ENCODE peak calls at places on chromosomes 12 and 14, in eight cellular contexts. One of them, this sample, is unnamed.

GRCh38 chr14:104244221-104245011 is 106.0 kb downstream of the KIF26A start:
- DNase-seq in NCI-H1105 treated with DMSO at 0.1 percent for 48 hours: no peak
- DNase-seq in kidney glomerular epithelial cell: no peak
- DNase-seq in T-helper 9 cell: no peak
- DNase-seq in hypothalamus: no peak
- DNase-seq in adipocyte: no peak
- DNase-seq in CD4-positive, CD25-positive, alpha-beta regulatory T cell: no peak
- DNase-seq in esophagus squamous epithelium: no peak
- DNase-seq in this sample: no peak

GRCh38 chr14:102795060-102795925 is 18.0 kb downstream of the TRAF3 start:
- DNase-seq in T-helper 9 cell: no peak
- DNase-seq in CD4-positive, CD25-positive, alpha-beta regulatory T cell: no peak
- DNase-seq in adipocyte: peak
- DNase-seq in hypothalamus: no peak
- DNase-seq in NCI-H1105 treated with DMSO at 0.1 percent for 48 hours: no peak
- DNase-seq in kidney glomerular epithelial cell: peak
- DNase-seq in esophagus squamous epithelium: peak
- DNase-seq in this sample: peak

GRCh38 chr14:84112589-84112988 is 1417.4 kb upstream of the FLRT2 start:
- DNase-seq in hypothalamus: no peak
- DNase-seq in esophagus squamous epithelium: no peak
- DNase-seq in adipocyte: no peak
- DNase-seq in T-helper 9 cell: no peak
- DNase-seq in NCI-H1105 treated with DMSO at 0.1 percent for 48 hours: no peak
- DNase-seq in CD4-positive, CD25-positive, alpha-beta regulatory T cell: no peak
- DNase-seq in kidney glomerular epithelial cell: no peak
- DNase-seq in this sample: no peak

GRCh38 chr14:52354257-52354656 is 40.1 kb downstream of the PTGER2 start:
- DNase-seq in T-helper 9 cell: no peak
- DNase-seq in adipocyte: no peak
- DNase-seq in CD4-positive, CD25-positive, alpha-beta regulatory T cell: no peak
- DNase-seq in esophagus squamous epithelium: no peak
- DNase-seq in hypothalamus: no peak
- DNase-seq in NCI-H1105 treated with DMSO at 0.1 percent for 48 hours: no peak
- DNase-seq in kidney glomerular epithelial cell: no peak
- DNase-seq in this sample: no peak

GRCh38 chr14:75720828-75721227 is 59.8 kb downstream of the TTLL5 start:
- DNase-seq in NCI-H1105 treated with DMSO at 0.1 percent for 48 hours: no peak
- DNase-seq in hypothalamus: no peak
- DNase-seq in T-helper 9 cell: no peak
- DNase-seq in adipocyte: peak
- DNase-seq in esophagus squamous epithelium: no peak
- DNase-seq in kidney glomerular epithelial cell: peak
- DNase-seq in CD4-positive, CD25-positive, alpha-beta regulatory T cell: no peak
- DNase-seq in this sample: peak

GRCh38 chr14:94173471-94173884 is 644 bp upstream of the PPP4R4 start:
- DNase-seq in T-helper 9 cell: no peak
- DNase-seq in esophagus squamous epithelium: no peak
- DNase-seq in kidney glomerular epithelial cell: no peak
- DNase-seq in adipocyte: peak
- DNase-seq in NCI-H1105 treated with DMSO at 0.1 percent for 48 hours: no peak
- DNase-seq in CD4-positive, CD25-positive, alpha-beta regulatory T cell: no peak
- DNase-seq in hypothalamus: no peak
- DNase-seq in this sample: no peak

GRCh38 chr12:117003883-117004404 is 93.2 kb downstream of the FBXW8 start:
- DNase-seq in NCI-H1105 treated with DMSO at 0.1 percent for 48 hours: no peak
- DNase-seq in T-helper 9 cell: no peak
- DNase-seq in hypothalamus: no peak
- DNase-seq in adipocyte: no peak
- DNase-seq in esophagus squamous epithelium: no peak
- DNase-seq in CD4-positive, CD25-positive, alpha-beta regulatory T cell: no peak
- DNase-seq in kidney glomerular epithelial cell: no peak
- DNase-seq in this sample: no peak

GRCh38 chr12:122749569-122750332 is 2.9 kb upstream of the DENR start:
- DNase-seq in adipocyte: no peak
- DNase-seq in T-helper 9 cell: no peak
- DNase-seq in NCI-H1105 treated with DMSO at 0.1 percent for 48 hours: no peak
- DNase-seq in kidney glomerular epithelial cell: no peak
- DNase-seq in esophagus squamous epithelium: no peak
- DNase-seq in hypothalamus: no peak
- DNase-seq in CD4-positive, CD25-positive, alpha-beta regulatory T cell: no peak
- DNase-seq in this sample: no peak

GRCh38 chr12:91562476-91562875 is 379.9 kb upstream of the DCN start:
- DNase-seq in adipocyte: peak
- DNase-seq in hypothalamus: no peak
- DNase-seq in NCI-H1105 treated with DMSO at 0.1 percent for 48 hours: no peak
- DNase-seq in kidney glomerular epithelial cell: no peak
- DNase-seq in CD4-positive, CD25-positive, alpha-beta regulatory T cell: no peak
- DNase-seq in esophagus squamous epithelium: no peak
- DNase-seq in T-helper 9 cell: no peak
- DNase-seq in this sample: no peak

GRCh38 chr14:67358914-67359313 is 690 bp downstream of the ATP6V1D start:
- DNase-seq in NCI-H1105 treated with DMSO at 0.1 percent for 48 hours: no peak
- DNase-seq in adipocyte: peak
- DNase-seq in hypothalamus: no peak
- DNase-seq in kidney glomerular epithelial cell: no peak
- DNase-seq in T-helper 9 cell: no peak
- DNase-seq in CD4-positive, CD25-positive, alpha-beta regulatory T cell: no peak
- DNase-seq in esophagus squamous epithelium: no peak
- DNase-seq in this sample: no peak

GRCh38 chr12:2294651-2295475 is 242.1 kb downstream of the CACNA1C start:
- DNase-seq in hypothalamus: no peak
- DNase-seq in adipocyte: peak
- DNase-seq in NCI-H1105 treated with DMSO at 0.1 percent for 48 hours: no peak
- DNase-seq in CD4-positive, CD25-positive, alpha-beta regulatory T cell: no peak
- DNase-seq in kidney glomerular epithelial cell: peak
- DNase-seq in esophagus squamous epithelium: no peak
- DNase-seq in T-helper 9 cell: no peak
- DNase-seq in this sample: peak

GRCh38 chr12:20044836-20045235 is 323.5 kb upstream of the PDE3A start:
- DNase-seq in CD4-positive, CD25-positive, alpha-beta regulatory T cell: no peak
- DNase-seq in kidney glomerular epithelial cell: no peak
- DNase-seq in T-helper 9 cell: no peak
- DNase-seq in adipocyte: peak
- DNase-seq in esophagus squamous epithelium: no peak
- DNase-seq in NCI-H1105 treated with DMSO at 0.1 percent for 48 hours: no peak
- DNase-seq in hypothalamus: no peak
- DNase-seq in this sample: no peak

GRCh38 chr12:20376984-20377383 is 8.6 kb downstream of the PDE3A start:
- DNase-seq in adipocyte: peak
- DNase-seq in esophagus squamous epithelium: no peak
- DNase-seq in CD4-positive, CD25-positive, alpha-beta regulatory T cell: no peak
- DNase-seq in T-helper 9 cell: no peak
- DNase-seq in kidney glomerular epithelial cell: peak
- DNase-seq in hypothalamus: no peak
- DNase-seq in NCI-H1105 treated with DMSO at 0.1 percent for 48 hours: no peak
- DNase-seq in this sample: no peak

GRCh38 chr12:30988086-30988485 is 61.5 kb downstream of the TSPAN11 start:
- DNase-seq in CD4-positive, CD25-positive, alpha-beta regulatory T cell: no peak
- DNase-seq in adipocyte: no peak
- DNase-seq in T-helper 9 cell: no peak
- DNase-seq in kidney glomerular epithelial cell: no peak
- DNase-seq in NCI-H1105 treated with DMSO at 0.1 percent for 48 hours: no peak
- DNase-seq in esophagus squamous epithelium: no peak
- DNase-seq in hypothalamus: no peak
- DNase-seq in this sample: no peak

GRCh38 chr14:67572608-67573007 is 27.5 kb downstream of the PIGH start:
- DNase-seq in adipocyte: no peak
- DNase-seq in CD4-positive, CD25-positive, alpha-beta regulatory T cell: no peak
- DNase-seq in NCI-H1105 treated with DMSO at 0.1 percent for 48 hours: no peak
- DNase-seq in T-helper 9 cell: no peak
- DNase-seq in hypothalamus: no peak
- DNase-seq in kidney glomerular epithelial cell: no peak
- DNase-seq in esophagus squamous epithelium: no peak
- DNase-seq in this sample: no peak

GRCh38 chr12:105480162-105480561 is 149.7 kb downstream of the C12orf75 start:
- DNase-seq in T-helper 9 cell: no peak
- DNase-seq in NCI-H1105 treated with DMSO at 0.1 percent for 48 hours: no peak
- DNase-seq in adipocyte: peak
- DNase-seq in hypothalamus: no peak
- DNase-seq in CD4-positive, CD25-positive, alpha-beta regulatory T cell: no peak
- DNase-seq in kidney glomerular epithelial cell: no peak
- DNase-seq in esophagus squamous epithelium: no peak
- DNase-seq in this sample: no peak

GRCh38 chr12:79884401-79885006 is 50.4 kb downstream of the PPP1R12A start:
- DNase-seq in kidney glomerular epithelial cell: peak
- DNase-seq in NCI-H1105 treated with DMSO at 0.1 percent for 48 hours: no peak
- DNase-seq in adipocyte: peak
- DNase-seq in T-helper 9 cell: no peak
- DNase-seq in CD4-positive, CD25-positive, alpha-beta regulatory T cell: no peak
- DNase-seq in esophagus squamous epithelium: no peak
- DNase-seq in hypothalamus: no peak
- DNase-seq in this sample: no peak

GRCh38 chr14:35404246-35404495 is 378 bp downstream of the NFKBIA start:
- DNase-seq in esophagus squamous epithelium: no peak
- DNase-seq in NCI-H1105 treated with DMSO at 0.1 percent for 48 hours: no peak
- DNase-seq in hypothalamus: no peak
- DNase-seq in adipocyte: no peak
- DNase-seq in T-helper 9 cell: no peak
- DNase-seq in kidney glomerular epithelial cell: no peak
- DNase-seq in CD4-positive, CD25-positive, alpha-beta regulatory T cell: no peak
- DNase-seq in this sample: no peak

GRCh38 chr12:9784326-9784725 is 23.6 kb upstream of the CD69 start:
- DNase-seq in esophagus squamous epithelium: no peak
- DNase-seq in kidney glomerular epithelial cell: no peak
- DNase-seq in NCI-H1105 treated with DMSO at 0.1 percent for 48 hours: no peak
- DNase-seq in T-helper 9 cell: no peak
- DNase-seq in adipocyte: no peak
- DNase-seq in hypothalamus: no peak
- DNase-seq in CD4-positive, CD25-positive, alpha-beta regulatory T cell: no peak
- DNase-seq in this sample: no peak

GRCh38 chr14:96052541-96053105 is 13.5 kb downstream of the C14orf132 start:
- DNase-seq in adipocyte: no peak
- DNase-seq in esophagus squamous epithelium: no peak
- DNase-seq in NCI-H1105 treated with DMSO at 0.1 percent for 48 hours: no peak
- DNase-seq in CD4-positive, CD25-positive, alpha-beta regulatory T cell: no peak
- DNase-seq in kidney glomerular epithelial cell: no peak
- DNase-seq in T-helper 9 cell: no peak
- DNase-seq in hypothalamus: no peak
- DNase-seq in this sample: no peak

GRCh38 chr12:51222461-51222860 is 4.6 kb upstream of the POU6F1 start:
- DNase-seq in NCI-H1105 treated with DMSO at 0.1 percent for 48 hours: peak
- DNase-seq in T-helper 9 cell: no peak
- DNase-seq in CD4-positive, CD25-positive, alpha-beta regulatory T cell: no peak
- DNase-seq in kidney glomerular epithelial cell: no peak
- DNase-seq in esophagus squamous epithelium: no peak
- DNase-seq in hypothalamus: no peak
- DNase-seq in adipocyte: no peak
- DNase-seq in this sample: no peak

GRCh38 chr12:131116437-131117117 is 162.9 kb downstream of the ADGRD1 start:
- DNase-seq in CD4-positive, CD25-positive, alpha-beta regulatory T cell: no peak
- DNase-seq in esophagus squamous epithelium: no peak
- DNase-seq in adipocyte: peak
- DNase-seq in hypothalamus: no peak
- DNase-seq in kidney glomerular epithelial cell: peak
- DNase-seq in T-helper 9 cell: no peak
- DNase-seq in NCI-H1105 treated with DMSO at 0.1 percent for 48 hours: peak
- DNase-seq in this sample: no peak

GRCh38 chr14:27528328-27528727 is 930.5 kb upstream of the NOVA1 start:
- DNase-seq in kidney glomerular epithelial cell: peak
- DNase-seq in adipocyte: peak
- DNase-seq in CD4-positive, CD25-positive, alpha-beta regulatory T cell: no peak
- DNase-seq in hypothalamus: no peak
- DNase-seq in esophagus squamous epithelium: no peak
- DNase-seq in NCI-H1105 treated with DMSO at 0.1 percent for 48 hours: peak
- DNase-seq in T-helper 9 cell: no peak
- DNase-seq in this sample: no peak

GRCh38 chr14:90759370-90760054 is 56.7 kb downstream of the TTC7B start:
- DNase-seq in esophagus squamous epithelium: no peak
- DNase-seq in adipocyte: no peak
- DNase-seq in NCI-H1105 treated with DMSO at 0.1 percent for 48 hours: no peak
- DNase-seq in hypothalamus: no peak
- DNase-seq in T-helper 9 cell: no peak
- DNase-seq in CD4-positive, CD25-positive, alpha-beta regulatory T cell: no peak
- DNase-seq in kidney glomerular epithelial cell: no peak
- DNase-seq in this sample: no peak

GRCh38 chr14:79328863-79329262 is 882.4 kb downstream of the DIO2 start:
- DNase-seq in adipocyte: no peak
- DNase-seq in hypothalamus: no peak
- DNase-seq in esophagus squamous epithelium: no peak
- DNase-seq in NCI-H1105 treated with DMSO at 0.1 percent for 48 hours: no peak
- DNase-seq in T-helper 9 cell: no peak
- DNase-seq in kidney glomerular epithelial cell: no peak
- DNase-seq in CD4-positive, CD25-positive, alpha-beta regulatory T cell: no peak
- DNase-seq in this sample: no peak

GRCh38 chr14:91062600-91062999 is 2.2 kb upstream of the RPS6KA5 start:
- DNase-seq in hypothalamus: no peak
- DNase-seq in CD4-positive, CD25-positive, alpha-beta regulatory T cell: no peak
- DNase-seq in kidney glomerular epithelial cell: no peak
- DNase-seq in T-helper 9 cell: no peak
- DNase-seq in NCI-H1105 treated with DMSO at 0.1 percent for 48 hours: no peak
- DNase-seq in adipocyte: no peak
- DNase-seq in esophagus squamous epithelium: no peak
- DNase-seq in this sample: no peak

GRCh38 chr12:15634010-15634676 is 155.0 kb downstream of the EPS8 start:
- DNase-seq in adipocyte: peak
- DNase-seq in hypothalamus: no peak
- DNase-seq in T-helper 9 cell: no peak
- DNase-seq in kidney glomerular epithelial cell: no peak
- DNase-seq in CD4-positive, CD25-positive, alpha-beta regulatory T cell: no peak
- DNase-seq in esophagus squamous epithelium: no peak
- DNase-seq in NCI-H1105 treated with DMSO at 0.1 percent for 48 hours: no peak
- DNase-seq in this sample: no peak

GRCh38 chr12:11689591-11690158 is 40.2 kb downstream of the ETV6 start:
- DNase-seq in kidney glomerular epithelial cell: no peak
- DNase-seq in T-helper 9 cell: no peak
- DNase-seq in esophagus squamous epithelium: no peak
- DNase-seq in CD4-positive, CD25-positive, alpha-beta regulatory T cell: no peak
- DNase-seq in NCI-H1105 treated with DMSO at 0.1 percent for 48 hours: no peak
- DNase-seq in hypothalamus: no peak
- DNase-seq in adipocyte: no peak
- DNase-seq in this sample: no peak

GRCh38 chr12:108779998-108780688 is 48.8 kb upstream of the CORO1C start:
- DNase-seq in CD4-positive, CD25-positive, alpha-beta regulatory T cell: no peak
- DNase-seq in adipocyte: peak
- DNase-seq in NCI-H1105 treated with DMSO at 0.1 percent for 48 hours: no peak
- DNase-seq in T-helper 9 cell: no peak
- DNase-seq in esophagus squamous epithelium: no peak
- DNase-seq in kidney glomerular epithelial cell: no peak
- DNase-seq in hypothalamus: no peak
- DNase-seq in this sample: no peak

GRCh38 chr14:83849999-83850611 is 1679.8 kb upstream of the FLRT2 start:
- DNase-seq in adipocyte: no peak
- DNase-seq in kidney glomerular epithelial cell: no peak
- DNase-seq in esophagus squamous epithelium: no peak
- DNase-seq in hypothalamus: no peak
- DNase-seq in CD4-positive, CD25-positive, alpha-beta regulatory T cell: no peak
- DNase-seq in NCI-H1105 treated with DMSO at 0.1 percent for 48 hours: no peak
- DNase-seq in T-helper 9 cell: no peak
- DNase-seq in this sample: no peak

This sample was measured in tibial nerve.